ENCODE peak calls at places on chromosomes 6 and 20, in eight cellular contexts. G is astrocyte of the spinal cord, W is nephron progenitor cell, B is GM13976, V is fibroblast of villous mesenchyme, N is cardiac muscle cell, A is AG04450, L is brain microvascular endothelial cell. C is an unnamed sample.

GRCh38 chr20:61931476-61932198 is 134.0 kb downstream of the TAF4 start:
- DNase-seq in G (no peak), W (no peak), B (no peak), V (no peak), N (no peak), A (no peak), L (no peak), C (no peak)

GRCh38 chr20:16803965-16804792 is 56.0 kb downstream of the OTOR start:
- DNase-seq in G (peak), W (peak), B (peak), V (peak), N (peak), A (no peak), L (peak), C (peak)

GRCh38 chr6:112155900-112156299 is 68.5 kb downstream of the FAM229B start:
- DNase-seq in G (no peak), W (no peak), B (no peak), V (no peak), N (no peak), A (no peak), L (no peak), C (no peak)

GRCh38 chr6:71545905-71546304 is 257.3 kb downstream of the OGFRL1 start:
- DNase-seq in G (no peak), W (no peak), B (no peak), V (no peak), N (no peak), A (no peak), L (no peak), C (no peak)

GRCh38 chr6:76792394-76792793 is 670.9 kb downstream of the HTR1B start:
- DNase-seq in G (no peak), W (no peak), B (no peak), V (peak), N (no peak), A (no peak), L (peak), C (peak)

GRCh38 chr6:15526129-15526764 is 136.6 kb downstream of the DTNBP1 start:
- DNase-seq in G (no peak), W (no peak), B (peak), V (no peak), N (no peak), A (no peak), L (no peak), C (no peak)

GRCh38 chr20:61786230-61786629 is 279.5 kb downstream of the TAF4 start:
- DNase-seq in G (no peak), W (no peak), B (no peak), V (no peak), N (no peak), A (no peak), L (no peak), C (no peak)

GRCh38 chr20:31678389-31679356 is 41.0 kb downstream of the COX4I2 start:
- DNase-seq in G (no peak), W (peak), B (no peak), V (peak), N (peak), A (no peak), L (peak), C (no peak)

GRCh38 chr6:103139377-103139776 is 1720.3 kb downstream of the HACE1 start:
- DNase-seq in G (no peak), W (no peak), B (no peak), V (no peak), N (no peak), A (no peak), L (no peak), C (no peak)

GRCh38 chr6:4403828-4404227 is 268.5 kb upstream of the ECI2 start:
- DNase-seq in G (no peak), W (no peak), B (no peak), V (no peak), N (no peak), A (no peak), L (no peak), C (peak)

GRCh38 chr6:47631248-47632196 is 66.9 kb upstream of the ADGRF4 start:
- DNase-seq in G (peak), W (peak), B (peak), V (peak), N (peak), A (no peak), L (peak), C (peak)

GRCh38 chr6:83215131-83216047 is 22.2 kb downstream of the RWDD2A start:
- DNase-seq in G (peak), W (peak), B (peak), V (peak), N (peak), A (peak), L (peak), C (peak)

GRCh38 chr20:50724851-50725721 is 6.3 kb upstream of the PARD6B start:
- DNase-seq in G (peak), W (peak), B (peak), V (peak), N (peak), A (peak), L (peak), C (peak)

GRCh38 chr6:135780326-135780725 is 71.2 kb upstream of the PDE7B start:
- DNase-seq in G (no peak), W (no peak), B (no peak), V (no peak), N (no peak), A (no peak), L (no peak), C (no peak)

GRCh38 chr6:15626878-15627683 is 35.7 kb downstream of the DTNBP1 start:
- DNase-seq in G (no peak), W (no peak), B (no peak), V (peak), N (no peak), A (no peak), L (no peak), C (peak)

GRCh38 chr6:43391448-43392031 is 22.1 kb upstream of the ZNF318 start:
- DNase-seq in G (no peak), W (peak), B (no peak), V (peak), N (no peak), A (no peak), L (no peak), C (no peak)

GRCh38 chr20:51678041-51678697 is 90.0 kb downstream of the ATP9A start:
- DNase-seq in G (peak), W (peak), B (no peak), V (no peak), N (no peak), A (no peak), L (no peak), C (no peak)

GRCh38 chr6:45591306-45591705 is 213.6 kb upstream of the SUPT3H start:
- DNase-seq in G (peak), W (no peak), B (no peak), V (peak), N (no peak), A (no peak), L (no peak), C (peak)

GRCh38 chr20:62616728-62617621 is 25.3 kb upstream of the SLCO4A1 start:
- DNase-seq in G (peak), W (peak), B (peak), V (peak), N (peak), A (peak), L (peak), C (peak)

GRCh38 chr6:73923899-73924485 is 228.0 kb downstream of the CD109 start:
- DNase-seq in G (no peak), W (no peak), B (no peak), V (peak), N (no peak), A (no peak), L (no peak), C (peak)

GRCh38 chr6:163986313-163986712 is 571.8 kb downstream of the QKI start:
- DNase-seq in G (peak), W (no peak), B (no peak), V (no peak), N (no peak), A (no peak), L (peak), C (peak)

GRCh38 chr20:51456511-51457280 is 85.8 kb downstream of the NFATC2 start:
- DNase-seq in G (peak), W (peak), B (no peak), V (peak), N (peak), A (peak), L (peak), C (peak)

GRCh38 chr20:36496707-36497669 is 44.3 kb upstream of the MYL9 start:
- DNase-seq in G (no peak), W (no peak), B (no peak), V (no peak), N (no peak), A (no peak), L (no peak), C (no peak)

GRCh38 chr6:40626886-40627285 is 39.7 kb upstream of the LRFN2 start:
- DNase-seq in G (no peak), W (no peak), B (no peak), V (no peak), N (no peak), A (no peak), L (no peak), C (no peak)

GRCh38 chr6:52588710-52589091 is 11.8 kb upstream of the TRAM2 start:
- DNase-seq in G (no peak), W (no peak), B (no peak), V (no peak), N (no peak), A (no peak), L (no peak), C (no peak)

GRCh38 chr20:58148891-58149290 is 79.6 kb downstream of the ANKRD60 start:
- DNase-seq in G (no peak), W (no peak), B (no peak), V (no peak), N (no peak), A (no peak), L (no peak), C (no peak)

GRCh38 chr6:74277749-74278148 is 581.7 kb downstream of the CD109 start:
- DNase-seq in G (peak), W (no peak), B (no peak), V (peak), N (peak), A (no peak), L (peak), C (no peak)

GRCh38 chr20:59170406-59171349 is 7.1 kb downstream of the ZNF831 start:
- DNase-seq in G (no peak), W (no peak), B (no peak), V (no peak), N (no peak), A (no peak), L (no peak), C (no peak)

GRCh38 chr20:16885746-16886145 is 137.6 kb downstream of the OTOR start:
- DNase-seq in G (no peak), W (no peak), B (no peak), V (no peak), N (no peak), A (no peak), L (no peak), C (no peak)

GRCh38 chr6:54519161-54519560 is 210.9 kb downstream of the TINAG start:
- DNase-seq in G (peak), W (no peak), B (no peak), V (no peak), N (no peak), A (no peak), L (no peak), C (peak)

GRCh38 chr6:8110117-8110721 is 7.9 kb upstream of the EEF1E1 start:
- DNase-seq in G (no peak), W (no peak), B (no peak), V (no peak), N (no peak), A (no peak), L (no peak), C (no peak)

GRCh38 chr6:87059943-87060342 is 35.0 kb downstream of the CGA start:
- DNase-seq in G (no peak), W (no peak), B (no peak), V (no peak), N (no peak), A (no peak), L (no peak), C (no peak)

GRCh38 chr6:88137915-88138314 is 28.2 kb downstream of the CNR1 start:
- DNase-seq in G (no peak), W (no peak), B (no peak), V (no peak), N (no peak), A (no peak), L (no peak), C (no peak)

GRCh38 chr20:23753194-23753548 is 2.4 kb upstream of the CST1 start:
- DNase-seq in G (no peak), W (no peak), B (no peak), V (no peak), N (no peak), A (no peak), L (no peak), C (no peak)

GRCh38 chr6:150813319-150813992 is 52.0 kb upstream of the MTHFD1L start:
- DNase-seq in G (peak), W (no peak), B (peak), V (no peak), N (no peak), A (no peak), L (peak), C (peak)

GRCh38 chr20:18496042-18496441 is 983 bp downstream of the RBBP9 start:
- DNase-seq in G (no peak), W (no peak), B (no peak), V (no peak), N (peak), A (no peak), L (no peak), C (peak)

GRCh38 chr6:50586074-50586473 is 127.3 kb upstream of the TFAP2D start:
- DNase-seq in G (no peak), W (no peak), B (no peak), V (no peak), N (no peak), A (no peak), L (no peak), C (no peak)

GRCh38 chr6:162736933-162737332 is 9.2 kb downstream of the PACRG start:
- DNase-seq in G (no peak), W (no peak), B (no peak), V (no peak), N (no peak), A (no peak), L (no peak), C (no peak)
- TF ChIP-seq CTCF in G (no peak), W (no peak), B (no peak), V (no peak), N (no peak), A (no peak), L (peak), C (peak)

DNA sequence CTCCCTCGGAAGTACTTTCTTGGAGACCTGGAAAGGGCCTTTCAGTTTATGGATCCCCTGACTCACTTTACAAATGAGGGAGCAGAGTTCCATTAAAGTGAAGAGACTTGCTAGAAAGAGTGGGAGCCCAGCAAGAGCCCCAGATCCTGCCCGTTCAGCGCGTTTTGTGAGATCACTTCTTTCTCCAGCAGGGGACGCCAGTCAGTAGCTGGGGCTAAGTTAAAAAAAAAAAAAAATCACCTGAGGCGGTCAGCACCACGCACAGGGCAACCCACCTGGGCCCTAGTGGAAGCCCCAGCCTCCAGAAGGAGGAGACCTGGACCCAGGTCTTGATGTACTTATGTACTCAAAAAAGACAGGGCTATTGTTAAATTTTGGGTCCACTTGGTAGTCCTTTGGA is 274.5 kb upstream of the RNF24 start:
- DNase-seq in G (no peak), W (no peak), B (no peak), V (no peak), N (no peak), A (no peak), L (no peak), C (no peak)
- TF ChIP-seq CTCF in G (peak), W (no peak), B (no peak), V (no peak), N (peak), A (peak), L (peak), C (peak)

DNA sequence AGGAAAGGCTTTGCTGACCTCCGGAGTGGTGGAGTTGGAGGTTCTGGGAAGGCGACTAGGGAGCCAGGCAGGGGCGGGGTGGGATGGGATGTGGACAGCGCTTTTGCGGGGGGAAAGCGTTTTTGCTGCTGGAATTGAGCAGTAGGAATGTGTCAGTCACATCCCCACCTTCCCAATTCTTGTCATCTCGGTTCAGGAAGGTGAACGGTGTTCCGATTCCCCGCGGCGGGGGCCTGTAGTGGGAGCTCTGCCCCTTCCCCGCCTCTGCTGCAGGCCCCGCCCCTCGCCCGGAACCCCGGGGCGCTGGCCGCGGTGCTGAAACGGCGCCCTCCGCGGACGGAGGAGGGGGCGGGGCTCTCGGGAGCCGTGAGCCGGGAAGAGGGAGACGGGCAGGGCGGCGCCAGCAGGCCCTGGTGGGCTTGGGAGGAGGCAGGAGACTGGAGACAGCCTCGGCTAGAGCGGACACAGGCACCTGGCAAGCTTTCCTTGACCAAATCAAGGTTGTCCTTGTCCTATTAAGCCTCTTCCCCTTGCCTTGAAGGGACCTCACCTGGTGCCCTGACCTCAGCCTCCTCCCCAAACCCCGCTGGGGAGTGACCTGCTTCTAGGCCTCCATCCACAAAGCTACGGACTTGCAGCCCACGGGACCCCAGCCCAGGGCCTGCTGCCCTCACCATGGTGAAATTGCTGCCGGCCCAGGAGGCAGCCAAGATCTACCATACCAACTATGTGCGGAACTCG is at the start of gene LHFPL5:
- DNase-seq in G (peak), W (peak), B (peak), V (peak), N (peak), A (no peak), L (no peak), C (no peak)
- TF ChIP-seq CTCF in G (no peak), W (no peak), B (no peak), V (peak), N (no peak), A (no peak), L (no peak), C (no peak)

GRCh38 chr20:52888096-52888495 is 84.1 kb upstream of the TSHZ2 start:
- DNase-seq in G (no peak), W (no peak), B (no peak), V (no peak), N (no peak), A (no peak), L (no peak), C (peak)

GRCh38 chr20:52892023-52892422 is 80.1 kb upstream of the TSHZ2 start:
- DNase-seq in G (no peak), W (no peak), B (no peak), V (no peak), N (no peak), A (no peak), L (no peak), C (no peak)

GRCh38 chr20:52893498-52893897 is 78.7 kb upstream of the TSHZ2 start:
- DNase-seq in G (no peak), W (no peak), B (no peak), V (no peak), N (no peak), A (no peak), L (no peak), C (no peak)

GRCh38 chr20:52890130-52890529 is 82.0 kb upstream of the TSHZ2 start:
- DNase-seq in G (no peak), W (no peak), B (no peak), V (no peak), N (no peak), A (no peak), L (no peak), C (no peak)

GRCh38 chr20:52889225-52889624 is 82.9 kb upstream of the TSHZ2 start:
- DNase-seq in G (peak), W (no peak), B (no peak), V (peak), N (no peak), A (no peak), L (no peak), C (peak)
- TF ChIP-seq CTCF in G (no peak), W (no peak), B (no peak), V (no peak), N (no peak), A (no peak), L (no peak), C (no peak)

GRCh38 chr20:13610205-13610604 is 28.5 kb downstream of the TASP1 start:
- DNase-seq in G (no peak), W (no peak), B (no peak), V (peak), N (peak), A (no peak), L (no peak), C (no peak)
- TF ChIP-seq CTCF in G (no peak), W (peak), B (no peak), V (peak), N (no peak), A (no peak), L (peak), C (peak)

GRCh38 chr20:37904008-37904675 is 1.2 kb downstream of the VSTM2L start:
- DNase-seq in G (no peak), W (no peak), B (no peak), V (no peak), N (no peak), A (no peak), L (no peak), C (no peak)

GRCh38 chr20:37901280-37901666 is 1.7 kb upstream of the VSTM2L start:
- DNase-seq in G (no peak), W (peak), B (no peak), V (peak), N (peak), A (no peak), L (no peak), C (no peak)

GRCh38 chr20:37903317-37904007 is 535 bp downstream of the VSTM2L start:
- DNase-seq in G (no peak), W (no peak), B (no peak), V (no peak), N (no peak), A (no peak), L (no peak), C (no peak)

GRCh38 chr20:37902504-37903313 is at the start of gene VSTM2L:
- DNase-seq in G (peak), W (peak), B (peak), V (peak), N (peak), A (peak), L (peak), C (peak)

DNA sequence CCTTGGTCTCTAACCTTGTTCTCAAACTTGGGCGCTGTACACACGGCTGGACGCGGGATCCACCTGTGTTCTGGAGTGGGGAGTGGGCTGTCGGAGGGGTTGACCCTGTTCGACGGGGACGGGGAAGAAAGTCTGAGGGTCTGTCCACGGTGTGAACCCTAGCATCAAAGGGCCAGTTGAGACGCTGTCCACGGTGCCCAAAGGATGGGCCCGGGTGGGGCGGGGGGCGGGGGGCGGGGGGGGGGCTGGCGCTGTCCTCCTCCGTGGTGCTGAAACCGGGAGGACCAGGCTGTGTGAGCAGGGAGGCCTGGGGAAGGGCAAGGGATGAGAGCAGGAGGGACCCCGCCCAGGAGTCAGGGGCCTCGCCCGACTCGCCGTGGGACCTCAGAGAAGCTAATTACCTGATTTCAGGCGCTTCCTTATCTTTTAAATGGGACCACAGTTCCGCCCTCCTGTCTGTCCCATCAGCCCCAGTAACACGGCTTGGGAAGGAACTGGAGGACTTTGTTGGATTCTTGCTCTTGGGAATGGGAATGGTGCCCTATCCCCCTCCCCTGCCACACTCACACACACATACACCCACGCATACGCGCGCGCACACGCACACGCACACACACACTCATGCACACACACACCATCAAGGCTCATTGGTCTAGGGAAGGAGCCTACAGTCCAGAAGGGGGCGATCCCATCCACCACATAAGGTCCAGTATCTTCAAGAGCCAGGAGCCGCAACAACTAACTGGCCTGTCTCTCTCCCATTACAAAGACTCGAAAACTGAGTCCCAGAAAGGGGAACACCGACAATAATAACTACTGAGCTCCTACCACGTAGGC is 1.0 kb upstream of the VSTM2L start:
- DNase-seq in G (peak), W (peak), B (peak), V (peak), N (peak), A (peak), L (peak), C (peak)
- TF ChIP-seq CTCF in G (peak), W (no peak), B (peak), V (peak), N (peak), A (peak), L (peak), C (peak)